ENCODE peak calls at places on chromosomes 7 and 10, in nine cellular contexts. F is esophagus squamous epithelium, P is Peyer's patch, J is AG04450, X is H1, L is brain microvascular endothelial cell, K is uterus, H is body of pancreas, B is transverse colon. Z is an unnamed sample.

GRCh38 chr7:947391-948210 is 6.9 kb downstream of the ADAP1 start:
- DNase-seq in F (no peak), P (no peak), J (no peak), X (no peak), L (no peak), K (no peak), H (no peak), B (peak), Z (no peak)

GRCh38 chr7:92623544-92623943 is 33.4 kb upstream of the FAM133B start:
- DNase-seq in F (no peak), P (no peak), J (no peak), X (no peak), L (no peak), K (no peak), H (no peak), B (no peak), Z (no peak)

GRCh38 chr10:47318706-47319105 is 3.5 kb upstream of the GDF2 start:
- DNase-seq in F (no peak), P (no peak), J (no peak), X (no peak), L (no peak), K (no peak), H (no peak), B (no peak), Z (no peak)

GRCh38 chr7:99677013-99677412 is 2.8 kb downstream of the CYP3A5 start:
- DNase-seq in F (no peak), P (no peak), J (no peak), X (no peak), L (no peak), K (no peak), H (no peak), B (no peak), Z (no peak)

GRCh38 chr10:74234569-74234968 is 83.5 kb downstream of the ADK start:
- DNase-seq in F (no peak), P (no peak), J (no peak), X (no peak), L (no peak), K (no peak), H (no peak), B (no peak), Z (no peak)

GRCh38 chr10:13765641-13766341 is 179.0 kb downstream of the PRPF18 start:
- DNase-seq in F (no peak), P (no peak), J (no peak), X (no peak), L (no peak), K (no peak), H (peak), B (peak), Z (no peak)

GRCh38 chr7:44735403-44736165 is 13.1 kb upstream of the ZMIZ2 start:
- DNase-seq in F (no peak), P (no peak), J (peak), X (no peak), L (peak), K (no peak), H (no peak), B (no peak), Z (no peak)

GRCh38 chr7:4724648-4725013 is 42.5 kb downstream of the FOXK1 start:
- DNase-seq in F (no peak), P (no peak), J (no peak), X (no peak), L (no peak), K (peak), H (no peak), B (no peak), Z (no peak)

GRCh38 chr10:91613411-91614253 is 19.2 kb downstream of the PPP1R3C start:
- DNase-seq in F (no peak), P (peak), J (peak), X (no peak), L (peak), K (peak), H (no peak), B (no peak), Z (no peak)

GRCh38 chr10:63268139-63268797 is 135.1 kb downstream of the NRBF2 start:
- DNase-seq in F (no peak), P (no peak), J (no peak), X (no peak), L (no peak), K (no peak), H (no peak), B (no peak), Z (no peak)

GRCh38 chr7:132655071-132655761 is 78.9 kb upstream of the PLXNA4 start:
- DNase-seq in F (no peak), P (peak), J (no peak), X (no peak), L (peak), K (peak), H (peak), B (peak), Z (peak)

GRCh38 chr7:94394058-94394398 is 667 bp upstream of the COL1A2 start:
- DNase-seq in F (no peak), P (no peak), J (peak), X (no peak), L (no peak), K (peak), H (no peak), B (no peak), Z (no peak)

GRCh38 chr10:12321641-12322040 is 27.7 kb upstream of the CAMK1D start:
- DNase-seq in F (no peak), P (no peak), J (no peak), X (no peak), L (no peak), K (no peak), H (no peak), B (no peak), Z (no peak)

GRCh38 chr7:30453859-30454258 is 24.7 kb downstream of the NOD1 start:
- DNase-seq in F (no peak), P (peak), J (no peak), X (no peak), L (no peak), K (peak), H (no peak), B (no peak), Z (no peak)

GRCh38 chr7:19215421-19215820 is 70.2 kb upstream of the FERD3L start:
- DNase-seq in F (no peak), P (no peak), J (peak), X (no peak), L (peak), K (no peak), H (no peak), B (no peak), Z (no peak)

GRCh38 chr7:157010588-157011332 is at the start of gene MNX1:
- DNase-seq in F (no peak), P (peak), J (no peak), X (no peak), L (no peak), K (no peak), H (peak), B (peak), Z (peak)

GRCh38 chr10:4281207-4281825 is 496.3 kb upstream of the KLF6 start:
- DNase-seq in F (no peak), P (no peak), J (no peak), X (no peak), L (no peak), K (no peak), H (no peak), B (no peak), Z (no peak)

GRCh38 chr7:31890198-31890597 is 180.0 kb downstream of the PDE1C start:
- DNase-seq in F (no peak), P (no peak), J (no peak), X (no peak), L (no peak), K (no peak), H (no peak), B (peak), Z (no peak)

GRCh38 chr7:131292141-131292905 is 35.4 kb upstream of the MKLN1 start:
- DNase-seq in F (no peak), P (no peak), J (no peak), X (no peak), L (no peak), K (no peak), H (no peak), B (no peak), Z (no peak)
- H3K27ac ChIP-seq in F (no peak), P (no peak), J (no peak), X (no peak), L (no peak), K (no peak), H (no peak), B (no peak), Z (no peak)

DNA sequence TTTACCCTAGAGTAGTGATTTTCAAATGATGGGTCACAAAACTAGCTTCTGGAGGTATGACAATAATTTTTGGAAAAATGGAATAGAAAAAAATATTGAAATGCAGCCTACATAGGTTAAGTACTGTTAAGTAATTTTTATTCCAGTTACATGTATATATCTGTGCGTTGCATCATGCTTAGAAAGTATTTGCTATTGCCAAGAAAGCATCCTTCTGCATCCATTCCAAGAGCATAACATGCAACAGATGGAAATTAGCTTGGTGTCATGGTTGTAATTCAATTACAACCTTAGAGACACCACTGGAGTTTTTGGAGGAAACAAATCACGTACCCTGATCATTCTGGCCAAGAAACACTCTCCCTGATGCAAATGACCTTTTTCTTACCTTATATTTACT is 1.7 kb downstream of the AKR1B1 start:
- DNase-seq in F (no peak), P (no peak), J (no peak), X (no peak), L (no peak), K (no peak), H (no peak), B (no peak), Z (no peak)
- H3K27ac ChIP-seq in F (no peak), P (no peak), J (no peak), X (no peak), L (no peak), K (no peak), H (no peak), B (no peak), Z (no peak)

GRCh38 chr7:45911311-45911710 is 9.8 kb downstream of the IGFBP3 start:
- DNase-seq in F (no peak), P (no peak), J (no peak), X (no peak), L (no peak), K (no peak), H (no peak), B (no peak), Z (no peak)

GRCh38 chr7:45909576-45909975 is 11.5 kb downstream of the IGFBP3 start:
- DNase-seq in F (no peak), P (no peak), J (no peak), X (no peak), L (no peak), K (no peak), H (no peak), B (no peak), Z (no peak)

GRCh38 chr7:45915606-45916005 is 5.5 kb downstream of the IGFBP3 start:
- DNase-seq in F (no peak), P (no peak), J (no peak), X (no peak), L (no peak), K (no peak), H (no peak), B (no peak), Z (no peak)

GRCh38 chr7:45910855-45911254 is 10.2 kb downstream of the IGFBP3 start:
- DNase-seq in F (no peak), P (no peak), J (no peak), X (no peak), L (no peak), K (no peak), H (no peak), B (no peak), Z (no peak)

DNA sequence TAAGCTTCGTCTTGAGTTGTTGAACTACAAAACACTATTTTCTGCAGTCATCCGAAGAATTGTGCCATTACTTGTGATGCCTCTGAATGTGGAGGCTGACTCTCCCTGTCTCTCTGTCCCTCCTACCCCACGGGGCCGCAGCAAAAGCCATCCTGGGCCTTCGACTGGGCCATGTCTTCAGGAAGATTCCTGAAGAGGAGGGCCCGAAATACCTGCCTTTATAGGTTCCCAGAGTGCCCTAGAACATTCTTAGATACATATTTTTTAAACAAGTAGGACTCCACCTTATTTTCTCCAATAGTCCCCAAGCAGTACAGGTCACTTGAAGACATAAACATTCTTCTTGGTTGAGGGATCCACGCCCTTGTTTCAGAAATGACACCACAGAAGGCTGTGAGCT is 8.1 kb downstream of the IGFBP3 start:
- DNase-seq in F (no peak), P (no peak), J (no peak), X (no peak), L (no peak), K (no peak), H (no peak), B (no peak), Z (no peak)
- H3K27ac ChIP-seq in F (no peak), P (no peak), J (no peak), X (no peak), L (no peak), K (no peak), H (no peak), B (no peak), Z (no peak)

GRCh38 chr7:107057474-107057833 is 12.9 kb downstream of the PRKAR2B start:
- DNase-seq in F (no peak), P (no peak), J (no peak), X (no peak), L (no peak), K (no peak), H (no peak), B (no peak), Z (no peak)
- H3K27ac ChIP-seq in F (no peak), P (no peak), J (no peak), X (no peak), L (no peak), K (no peak), H (no peak), B (peak), Z (no peak)

DNA sequence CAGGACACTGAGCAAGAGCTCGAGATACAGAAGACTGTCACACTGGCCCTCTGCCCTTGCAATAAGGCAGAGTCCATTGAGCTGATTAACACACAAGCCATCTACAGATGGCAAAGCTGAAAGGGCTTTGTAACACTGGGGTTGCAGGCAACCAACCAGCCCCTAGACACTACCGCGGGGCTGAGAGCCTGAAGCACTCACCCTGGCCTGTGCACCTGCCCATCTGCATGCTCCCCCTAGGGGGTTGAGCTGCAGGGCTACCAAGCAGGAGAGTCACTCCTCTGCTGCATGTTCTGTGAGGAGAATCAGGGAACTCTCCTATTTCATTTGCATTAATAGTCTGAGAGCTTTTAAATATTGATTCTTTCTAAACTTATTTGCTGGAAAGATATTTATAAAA is 128.1 kb upstream of the VIPR2 start:
- DNase-seq in F (no peak), P (no peak), J (no peak), X (no peak), L (no peak), K (no peak), H (no peak), B (no peak), Z (no peak)
- H3K27ac ChIP-seq in F (no peak), P (no peak), J (no peak), X (no peak), L (no peak), K (no peak), H (no peak), B (no peak), Z (no peak)

Z was measured in lung.